ENCODE peak calls at places on chromosome 20, in seven cellular contexts. One of them, this sample, is unnamed.

GRCh38 chr20:24781061-24781980 is 167.7 kb upstream of the CST7 start:
- DNase-seq in A549: peak
- DNase-seq in GM12878: no peak
- DNase-seq in upper lobe of left lung: peak
- DNase-seq in tibial nerve: no peak
- DNase-seq in SK-N-SH: peak
- DNase-seq in stomach: no peak
- DNase-seq in this sample: peak

GRCh38 chr20:62202083-62202395 is 18.0 kb downstream of the HRH3 start:
- DNase-seq in SK-N-SH: no peak
- DNase-seq in tibial nerve: no peak
- DNase-seq in A549: no peak
- DNase-seq in stomach: no peak
- DNase-seq in upper lobe of left lung: no peak
- DNase-seq in GM12878: no peak
- DNase-seq in this sample: no peak

GRCh38 chr20:19850190-19850533 is 92.1 kb downstream of the RIN2 start:
- DNase-seq in SK-N-SH: peak
- DNase-seq in tibial nerve: no peak
- DNase-seq in A549: no peak
- DNase-seq in GM12878: no peak
- DNase-seq in upper lobe of left lung: no peak
- DNase-seq in stomach: no peak
- DNase-seq in this sample: peak

GRCh38 chr20:50416930-50417329 is 93.3 kb upstream of the PTPN1 start:
- DNase-seq in tibial nerve: no peak
- DNase-seq in SK-N-SH: no peak
- DNase-seq in stomach: no peak
- DNase-seq in upper lobe of left lung: no peak
- DNase-seq in GM12878: no peak
- DNase-seq in A549: no peak
- DNase-seq in this sample: no peak

GRCh38 chr20:58246346-58246745 is 17.9 kb upstream of the ANKRD60 start:
- DNase-seq in stomach: no peak
- DNase-seq in upper lobe of left lung: no peak
- DNase-seq in tibial nerve: no peak
- DNase-seq in GM12878: no peak
- DNase-seq in A549: peak
- DNase-seq in SK-N-SH: no peak
- DNase-seq in this sample: no peak

GRCh38 chr20:50559856-50560623 is 49.9 kb downstream of the PTPN1 start:
- DNase-seq in GM12878: no peak
- DNase-seq in upper lobe of left lung: no peak
- DNase-seq in SK-N-SH: no peak
- DNase-seq in A549: no peak
- DNase-seq in tibial nerve: no peak
- DNase-seq in stomach: no peak
- DNase-seq in this sample: no peak

GRCh38 chr20:61259741-61260140 is 7.7 kb downstream of the CDH4 start:
- DNase-seq in GM12878: no peak
- DNase-seq in A549: no peak
- DNase-seq in upper lobe of left lung: no peak
- DNase-seq in tibial nerve: no peak
- DNase-seq in SK-N-SH: no peak
- DNase-seq in stomach: no peak
- DNase-seq in this sample: no peak

GRCh38 chr20:22160254-22160653 is 424.1 kb downstream of the FOXA2 start:
- DNase-seq in GM12878: no peak
- DNase-seq in SK-N-SH: peak
- DNase-seq in upper lobe of left lung: no peak
- DNase-seq in stomach: no peak
- DNase-seq in tibial nerve: no peak
- DNase-seq in A549: no peak
- DNase-seq in this sample: no peak

GRCh38 chr20:17225891-17226409 is 890 bp upstream of the PCSK2 start:
- DNase-seq in upper lobe of left lung: no peak
- DNase-seq in SK-N-SH: peak
- DNase-seq in tibial nerve: no peak
- DNase-seq in A549: no peak
- DNase-seq in GM12878: no peak
- DNase-seq in stomach: no peak
- DNase-seq in this sample: peak

GRCh38 chr20:20632644-20633043 is 79.8 kb downstream of the RALGAPA2 start:
- DNase-seq in stomach: no peak
- DNase-seq in A549: no peak
- DNase-seq in tibial nerve: no peak
- DNase-seq in GM12878: no peak
- DNase-seq in SK-N-SH: no peak
- DNase-seq in upper lobe of left lung: no peak
- DNase-seq in this sample: no peak

GRCh38 chr20:44056010-44056698 is 130.8 kb downstream of the JPH2 start:
- DNase-seq in GM12878: no peak
- DNase-seq in A549: peak
- DNase-seq in upper lobe of left lung: peak
- DNase-seq in tibial nerve: no peak
- DNase-seq in SK-N-SH: peak
- DNase-seq in stomach: peak
- DNase-seq in this sample: peak

GRCh38 chr20:189611-190010 is at the start of gene DEFB128:
- DNase-seq in tibial nerve: no peak
- DNase-seq in stomach: no peak
- DNase-seq in upper lobe of left lung: no peak
- DNase-seq in GM12878: no peak
- DNase-seq in SK-N-SH: no peak
- DNase-seq in A549: no peak
- DNase-seq in this sample: no peak

GRCh38 chr20:31537859-31538245 is 23.6 kb downstream of the HM13 start:
- DNase-seq in A549: no peak
- DNase-seq in stomach: no peak
- DNase-seq in tibial nerve: no peak
- DNase-seq in upper lobe of left lung: no peak
- DNase-seq in SK-N-SH: no peak
- DNase-seq in GM12878: no peak
- DNase-seq in this sample: no peak

GRCh38 chr20:31536575-31536974 is 22.3 kb downstream of the HM13 start:
- DNase-seq in tibial nerve: no peak
- DNase-seq in stomach: no peak
- DNase-seq in upper lobe of left lung: no peak
- DNase-seq in GM12878: no peak
- DNase-seq in A549: no peak
- DNase-seq in SK-N-SH: no peak
- DNase-seq in this sample: no peak

GRCh38 chr20:31540406-31540805 is 26.2 kb downstream of the HM13 start:
- DNase-seq in stomach: no peak
- DNase-seq in tibial nerve: no peak
- DNase-seq in GM12878: no peak
- DNase-seq in A549: no peak
- DNase-seq in upper lobe of left lung: no peak
- DNase-seq in SK-N-SH: no peak
- DNase-seq in this sample: no peak

GRCh38 chr20:31537116-31537858 is 23.0 kb downstream of the HM13 start:
- DNase-seq in GM12878: no peak
- DNase-seq in SK-N-SH: no peak
- DNase-seq in A549: no peak
- DNase-seq in tibial nerve: no peak
- DNase-seq in stomach: no peak
- DNase-seq in upper lobe of left lung: no peak
- DNase-seq in this sample: no peak

GRCh38 chr20:31538327-31538726 is 24.1 kb downstream of the HM13 start:
- DNase-seq in upper lobe of left lung: no peak
- DNase-seq in tibial nerve: no peak
- DNase-seq in SK-N-SH: no peak
- DNase-seq in GM12878: no peak
- DNase-seq in stomach: no peak
- DNase-seq in A549: no peak
- DNase-seq in this sample: no peak
- TF ChIP-seq EP300 in upper lobe of left lung: no peak
- TF ChIP-seq EP300 in tibial nerve: no peak
- TF ChIP-seq EP300 in SK-N-SH: no peak
- TF ChIP-seq EP300 in GM12878: no peak
- TF ChIP-seq EP300 in stomach: no peak
- TF ChIP-seq EP300 in A549: no peak
- TF ChIP-seq EP300 in this sample: no peak

GRCh38 chr20:4151342-4151741 is 136.0 kb upstream of the RNF24 start:
- DNase-seq in A549: no peak
- DNase-seq in upper lobe of left lung: no peak
- DNase-seq in GM12878: no peak
- DNase-seq in SK-N-SH: no peak
- DNase-seq in tibial nerve: no peak
- DNase-seq in stomach: no peak
- DNase-seq in this sample: no peak
- TF ChIP-seq EP300 in A549: no peak
- TF ChIP-seq EP300 in upper lobe of left lung: no peak
- TF ChIP-seq EP300 in GM12878: no peak
- TF ChIP-seq EP300 in SK-N-SH: no peak
- TF ChIP-seq EP300 in tibial nerve: no peak
- TF ChIP-seq EP300 in stomach: no peak
- TF ChIP-seq EP300 in this sample: no peak

GRCh38 chr20:36732456-36732855 is 13.4 kb downstream of the NDRG3 start:
- DNase-seq in GM12878: no peak
- DNase-seq in SK-N-SH: no peak
- DNase-seq in tibial nerve: no peak
- DNase-seq in upper lobe of left lung: no peak
- DNase-seq in stomach: no peak
- DNase-seq in A549: no peak
- DNase-seq in this sample: no peak

GRCh38 chr20:36742558-36742957 is 3.3 kb downstream of the NDRG3 start:
- DNase-seq in upper lobe of left lung: no peak
- DNase-seq in tibial nerve: no peak
- DNase-seq in stomach: no peak
- DNase-seq in GM12878: no peak
- DNase-seq in A549: no peak
- DNase-seq in SK-N-SH: no peak
- DNase-seq in this sample: no peak

GRCh38 chr20:36741072-36741471 is 4.8 kb downstream of the NDRG3 start:
- DNase-seq in stomach: no peak
- DNase-seq in A549: no peak
- DNase-seq in tibial nerve: no peak
- DNase-seq in SK-N-SH: peak
- DNase-seq in GM12878: no peak
- DNase-seq in upper lobe of left lung: no peak
- DNase-seq in this sample: no peak

GRCh38 chr20:36736451-36737182 is 9.3 kb downstream of the NDRG3 start:
- DNase-seq in upper lobe of left lung: no peak
- DNase-seq in SK-N-SH: no peak
- DNase-seq in A549: no peak
- DNase-seq in stomach: no peak
- DNase-seq in tibial nerve: no peak
- DNase-seq in GM12878: no peak
- DNase-seq in this sample: no peak

GRCh38 chr20:36737183-36737499 is 8.7 kb downstream of the NDRG3 start:
- DNase-seq in A549: no peak
- DNase-seq in GM12878: no peak
- DNase-seq in stomach: no peak
- DNase-seq in upper lobe of left lung: no peak
- DNase-seq in SK-N-SH: no peak
- DNase-seq in tibial nerve: no peak
- DNase-seq in this sample: no peak
- TF ChIP-seq EP300 in A549: no peak
- TF ChIP-seq EP300 in GM12878: no peak
- TF ChIP-seq EP300 in stomach: no peak
- TF ChIP-seq EP300 in upper lobe of left lung: no peak
- TF ChIP-seq EP300 in SK-N-SH: no peak
- TF ChIP-seq EP300 in tibial nerve: no peak
- TF ChIP-seq EP300 in this sample: no peak

DNA sequence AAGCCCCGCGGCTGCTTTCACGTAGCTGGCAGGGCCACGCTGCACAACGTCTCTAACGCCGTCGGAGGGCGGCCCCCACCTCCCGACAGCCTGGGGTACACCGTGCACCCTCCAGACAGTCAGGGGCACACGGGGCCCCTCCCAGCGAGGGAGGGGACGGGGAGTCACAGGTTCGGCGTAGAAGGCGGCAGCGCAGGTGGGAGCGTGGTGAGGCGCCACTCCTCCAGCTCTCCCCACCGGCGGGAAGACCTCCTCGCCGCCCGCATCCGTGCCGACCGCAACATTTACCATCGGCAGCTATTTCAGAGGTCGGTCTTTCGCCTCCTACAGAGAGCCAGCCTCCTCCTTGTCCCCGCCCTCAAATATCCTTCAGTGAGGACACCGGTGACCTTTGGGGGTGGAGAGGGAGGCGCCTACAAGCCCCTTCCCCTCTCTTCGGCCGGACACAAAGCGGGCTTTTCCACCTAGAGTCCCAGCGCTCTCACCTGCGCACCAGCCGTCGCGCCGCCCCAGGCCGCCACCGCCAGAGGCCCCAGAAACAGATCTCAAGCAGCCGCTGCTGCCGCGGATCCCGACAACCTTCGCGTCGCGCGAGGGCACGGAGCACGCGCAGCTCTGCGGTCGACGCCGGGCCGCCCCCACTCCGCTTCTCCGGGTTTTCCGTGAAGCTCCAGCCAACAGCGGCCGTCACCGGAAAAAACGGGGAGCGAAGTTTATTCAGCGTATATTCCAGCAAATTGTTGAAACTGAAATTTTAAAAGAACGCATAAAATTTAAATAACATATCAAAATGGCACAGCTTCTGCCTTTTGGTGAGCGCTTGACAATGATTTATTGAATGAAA is at the start of gene MKKS:
- DNase-seq in SK-N-SH: peak
- DNase-seq in GM12878: no peak
- DNase-seq in stomach: peak
- DNase-seq in tibial nerve: peak
- DNase-seq in upper lobe of left lung: peak
- DNase-seq in A549: peak
- DNase-seq in this sample: peak
- TF ChIP-seq EP300 in SK-N-SH: peak
- TF ChIP-seq EP300 in GM12878: no peak
- TF ChIP-seq EP300 in stomach: no peak
- TF ChIP-seq EP300 in tibial nerve: peak
- TF ChIP-seq EP300 in upper lobe of left lung: no peak
- TF ChIP-seq EP300 in A549: no peak
- TF ChIP-seq EP300 in this sample: no peak

GRCh38 chr20:47274449-47275108 is 81.9 kb downstream of the ZMYND8 start:
- DNase-seq in GM12878: peak
- DNase-seq in stomach: no peak
- DNase-seq in A549: peak
- DNase-seq in tibial nerve: no peak
- DNase-seq in upper lobe of left lung: peak
- DNase-seq in SK-N-SH: no peak
- DNase-seq in this sample: peak
- TF ChIP-seq EP300 in GM12878: peak
- TF ChIP-seq EP300 in stomach: no peak
- TF ChIP-seq EP300 in A549: peak
- TF ChIP-seq EP300 in tibial nerve: peak
- TF ChIP-seq EP300 in upper lobe of left lung: peak
- TF ChIP-seq EP300 in SK-N-SH: peak
- TF ChIP-seq EP300 in this sample: no peak

This sample was measured in sigmoid colon.